ENCODE peak calls at places on chromosome 1, in nine cellular contexts. X is foreskin keratinocyte, P is ovary, K is left ventricle myocardium inferior, M is right lobe of liver, E is pancreas, I is mesendoderm, F is PC-9, H is epithelial cell of prostate. V is an unnamed sample.

GRCh38 chr1:53710584-53710983 is 28.4 kb downstream of the GLIS1 start:
- DNase-seq in X (no peak), P (no peak), K (no peak), M (no peak), E (no peak), I (no peak), F (no peak), H (no peak), V (no peak)

GRCh38 chr1:81073580-81073979 is 727.2 kb upstream of the ADGRL2 start:
- DNase-seq in X (no peak), P (no peak), K (no peak), M (no peak), E (no peak), I (no peak), F (no peak), H (no peak), V (no peak)

GRCh38 chr1:153509729-153510354 is 25.9 kb downstream of the S100A6 start:
- DNase-seq in X (no peak), P (no peak), K (no peak), M (no peak), E (no peak), I (no peak), F (no peak), H (no peak), V (no peak)

GRCh38 chr1:219567341-219567947 is 45.5 kb downstream of the ZC3H11B start:
- DNase-seq in X (no peak), P (no peak), K (no peak), M (no peak), E (no peak), I (peak), F (no peak), H (no peak), V (no peak)

GRCh38 chr1:94667716-94668282 is 126.2 kb upstream of the F3 start:
- DNase-seq in X (no peak), P (no peak), K (no peak), M (no peak), E (no peak), I (no peak), F (no peak), H (no peak), V (no peak)

GRCh38 chr1:51843948-51844347 is 34.6 kb downstream of the NRDC start:
- DNase-seq in X (no peak), P (no peak), K (no peak), M (no peak), E (no peak), I (peak), F (no peak), H (no peak), V (no peak)

GRCh38 chr1:95139039-95139438 is 21.9 kb downstream of the TLCD4 start:
- DNase-seq in X (no peak), P (no peak), K (no peak), M (no peak), E (no peak), I (no peak), F (no peak), H (peak), V (no peak)

GRCh38 chr1:70140894-70141293 is 64.5 kb downstream of the LRRC40 start:
- DNase-seq in X (no peak), P (no peak), K (no peak), M (no peak), E (no peak), I (peak), F (no peak), H (no peak), V (no peak)

GRCh38 chr1:187958207-187958606 is 1129.5 kb downstream of the PLA2G4A start:
- DNase-seq in X (no peak), P (no peak), K (no peak), M (no peak), E (no peak), I (no peak), F (no peak), H (no peak), V (no peak)

GRCh38 chr1:34985063-34985770 is at the start of gene TMEM35B:
- DNase-seq in X (no peak), P (peak), K (peak), M (peak), E (peak), I (peak), F (no peak), H (no peak), V (peak)

GRCh38 chr1:20724364-20725188 is 6.8 kb upstream of the KIF17 start:
- DNase-seq in X (no peak), P (peak), K (peak), M (peak), E (no peak), I (no peak), F (no peak), H (no peak), V (no peak)

GRCh38 chr1:98920441-98921110 is 84.1 kb downstream of the PLPPR5 start:
- DNase-seq in X (peak), P (no peak), K (no peak), M (no peak), E (no peak), I (no peak), F (peak), H (peak), V (no peak)

GRCh38 chr1:230550428-230550827 is 91.9 kb upstream of the COG2 start:
- DNase-seq in X (peak), P (no peak), K (no peak), M (no peak), E (no peak), I (no peak), F (no peak), H (peak), V (no peak)

GRCh38 chr1:153525088-153525713 is 10.6 kb downstream of the S100A6 start:
- DNase-seq in X (no peak), P (peak), K (no peak), M (no peak), E (no peak), I (no peak), F (no peak), H (no peak), V (no peak)

GRCh38 chr1:241611063-241611462 is 29.1 kb downstream of the CHML start:
- DNase-seq in X (no peak), P (no peak), K (no peak), M (no peak), E (no peak), I (peak), F (peak), H (peak), V (no peak)

GRCh38 chr1:38680801-38681510 is 178.6 kb downstream of the RRAGC start:
- DNase-seq in X (no peak), P (no peak), K (no peak), M (no peak), E (no peak), I (peak), F (no peak), H (no peak), V (no peak)

GRCh38 chr1:36766481-36766880 is 267.8 kb downstream of the GRIK3 start:
- DNase-seq in X (no peak), P (no peak), K (no peak), M (no peak), E (no peak), I (no peak), F (no peak), H (no peak), V (no peak)

GRCh38 chr1:230292739-230293720 is 133.1 kb downstream of the PGBD5 start:
- DNase-seq in X (no peak), P (no peak), K (no peak), M (no peak), E (no peak), I (no peak), F (no peak), H (no peak), V (no peak)

GRCh38 chr1:10717296-10718082 is 79.0 kb downstream of the CASZ1 start:
- DNase-seq in X (no peak), P (no peak), K (peak), M (no peak), E (no peak), I (no peak), F (no peak), H (no peak), V (peak)

DNA sequence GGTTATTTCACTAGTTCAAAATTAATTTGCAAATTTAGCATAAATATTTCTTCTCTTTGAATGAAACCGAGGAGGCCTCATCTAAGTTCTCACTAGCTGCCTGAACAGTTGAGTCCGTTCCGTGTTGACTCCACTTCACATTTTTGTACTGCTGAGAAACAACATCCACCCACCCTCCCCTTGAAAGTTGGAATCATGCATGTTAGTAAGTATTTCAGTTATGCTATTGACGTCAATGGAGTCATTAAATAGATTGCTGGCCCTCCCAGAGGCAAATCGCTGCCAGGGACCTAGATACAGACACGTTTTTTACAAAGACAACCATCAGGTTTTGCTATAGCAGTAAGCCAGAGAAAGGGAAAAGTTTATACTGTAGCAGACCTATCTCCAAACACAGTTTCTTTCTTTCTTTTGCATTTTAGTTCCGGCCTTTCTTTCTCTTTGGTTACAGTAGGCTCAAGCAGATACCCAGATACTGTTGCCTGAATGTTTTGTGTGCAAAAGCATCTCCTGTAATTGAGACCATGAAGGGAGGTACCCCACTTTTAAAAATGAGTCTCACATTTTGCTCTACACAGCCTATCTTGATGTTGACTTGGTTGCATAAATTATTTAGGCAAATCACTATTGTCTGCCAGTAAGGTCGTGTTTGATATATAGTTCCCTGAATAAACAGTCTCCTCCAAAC is 262.6 kb upstream of the SGIP1 start:
- DNase-seq in X (peak), P (peak), K (peak), M (peak), E (no peak), I (peak), F (no peak), H (peak), V (peak)
- H3K27ac ChIP-seq in X (peak), P (no peak), K (peak), M (peak), E (peak), I (no peak), F (no peak), H (peak), V (peak)

DNA sequence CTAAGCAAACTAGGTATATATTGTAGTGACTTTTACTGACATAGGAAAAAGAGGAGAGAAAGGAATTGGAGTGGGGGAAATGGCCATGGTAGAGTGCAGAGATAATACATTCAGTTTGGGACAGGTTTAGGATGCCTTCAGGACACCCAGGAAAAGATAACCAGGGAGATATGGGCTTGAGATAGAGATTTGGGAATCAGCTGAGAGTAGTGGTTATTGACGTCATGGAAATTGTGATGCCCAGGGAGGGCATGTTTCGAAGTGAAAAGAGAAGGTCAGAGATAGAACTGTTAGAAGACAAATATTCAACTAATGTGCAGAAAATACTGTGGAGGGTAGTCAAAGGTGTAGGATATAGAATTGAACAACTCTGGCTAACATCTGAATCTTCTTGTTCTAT is 40.6 kb downstream of the CAMSAP2 start:
- DNase-seq in X (no peak), P (no peak), K (no peak), M (no peak), E (no peak), I (peak), F (no peak), H (no peak), V (no peak)
- H3K27ac ChIP-seq in X (no peak), P (no peak), K (peak), M (no peak), E (no peak), I (no peak), F (no peak), H (no peak), V (peak)

GRCh38 chr1:30323352-30323751 is 400.0 kb downstream of the MATN1 start:
- DNase-seq in X (no peak), P (no peak), K (no peak), M (no peak), E (no peak), I (no peak), F (no peak), H (no peak), V (no peak)

GRCh38 chr1:30325085-30325935 is 398.1 kb downstream of the MATN1 start:
- DNase-seq in X (no peak), P (no peak), K (no peak), M (no peak), E (no peak), I (no peak), F (no peak), H (no peak), V (no peak)

GRCh38 chr1:30325999-30326398 is 397.4 kb downstream of the MATN1 start:
- DNase-seq in X (no peak), P (no peak), K (no peak), M (no peak), E (no peak), I (no peak), F (no peak), H (no peak), V (no peak)

GRCh38 chr1:30323841-30324240 is 399.5 kb downstream of the MATN1 start:
- DNase-seq in X (no peak), P (no peak), K (no peak), M (no peak), E (no peak), I (no peak), F (no peak), H (no peak), V (no peak)

DNA sequence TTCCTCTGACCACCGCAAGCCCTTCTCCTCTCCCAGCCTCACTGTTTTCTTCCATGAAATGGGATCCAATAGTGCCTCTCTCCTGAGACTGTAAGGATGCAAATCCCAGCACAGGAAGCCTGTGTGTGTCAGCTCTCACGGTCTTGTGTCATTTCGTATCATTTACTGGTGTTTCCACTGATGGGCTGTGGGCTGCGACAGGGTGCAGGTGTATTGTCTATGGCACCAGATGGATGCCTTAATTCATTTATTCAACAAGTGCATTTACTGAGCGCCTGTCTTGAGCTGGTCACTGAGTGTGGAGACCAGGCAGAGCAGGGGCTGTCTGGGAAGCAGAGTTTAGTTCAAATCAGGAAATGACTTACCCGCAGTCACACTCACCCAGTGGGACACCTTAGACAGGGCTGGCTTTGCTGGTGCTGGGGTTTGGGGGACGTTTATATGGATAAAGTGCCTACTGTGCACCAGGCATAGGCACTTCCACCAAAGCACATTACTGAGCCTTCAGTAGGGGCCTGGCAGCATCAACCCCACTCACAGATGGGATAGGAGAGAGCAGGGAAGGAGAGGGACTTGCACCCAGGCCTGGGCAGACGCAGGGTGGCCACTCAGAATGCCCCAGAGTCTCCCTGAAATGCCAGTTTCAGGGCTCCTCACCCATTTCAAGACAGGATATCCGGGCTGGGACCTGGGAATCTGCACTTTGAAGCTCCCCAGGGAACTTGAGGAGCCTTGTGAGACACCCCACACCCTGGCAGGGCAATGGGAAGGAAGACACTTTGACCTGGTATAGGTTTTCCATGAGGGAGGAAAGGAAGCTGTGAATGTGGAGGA is 398.9 kb downstream of the MATN1 start:
- DNase-seq in X (no peak), P (no peak), K (no peak), M (no peak), E (no peak), I (no peak), F (no peak), H (no peak), V (no peak)
- H3K27ac ChIP-seq in X (no peak), P (no peak), K (no peak), M (no peak), E (no peak), I (no peak), F (no peak), H (no peak), V (no peak)

GRCh38 chr1:192553741-192554140 is 21.8 kb upstream of the RGS1 start:
- DNase-seq in X (no peak), P (no peak), K (no peak), M (no peak), E (no peak), I (no peak), F (no peak), H (no peak), V (no peak)

GRCh38 chr1:192557841-192558595 is 17.6 kb upstream of the RGS1 start:
- DNase-seq in X (no peak), P (no peak), K (no peak), M (no peak), E (no peak), I (no peak), F (no peak), H (no peak), V (no peak)

GRCh38 chr1:192554904-192555303 is 20.7 kb upstream of the RGS1 start:
- DNase-seq in X (no peak), P (no peak), K (no peak), M (no peak), E (no peak), I (no peak), F (no peak), H (no peak), V (no peak)

GRCh38 chr1:192552619-192553225 is 22.9 kb upstream of the RGS1 start:
- DNase-seq in X (no peak), P (no peak), K (no peak), M (no peak), E (no peak), I (no peak), F (no peak), H (no peak), V (no peak)

DNA sequence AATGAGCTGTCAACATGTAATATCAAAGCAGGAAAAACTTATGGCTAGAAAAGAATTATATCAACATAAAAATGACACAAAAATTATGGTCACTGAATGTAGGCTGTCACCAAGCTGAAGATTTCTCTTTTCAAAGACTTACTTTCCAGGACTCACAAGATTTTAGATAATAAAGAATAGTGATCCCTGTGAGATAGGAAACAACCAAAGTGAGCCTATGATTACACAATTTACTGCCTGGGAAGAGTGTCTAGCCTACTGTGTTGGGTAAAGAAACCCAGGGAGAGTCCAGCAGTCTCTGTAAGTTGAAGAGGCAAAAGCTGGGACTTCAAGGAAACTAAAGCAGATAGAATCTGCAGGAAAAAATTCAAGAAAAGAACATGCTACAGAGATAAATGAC is 20.2 kb upstream of the RGS1 start:
- DNase-seq in X (no peak), P (no peak), K (no peak), M (no peak), E (no peak), I (no peak), F (no peak), H (no peak), V (no peak)
- H3K27ac ChIP-seq in X (no peak), P (no peak), K (no peak), M (no peak), E (no peak), I (no peak), F (no peak), H (no peak), V (no peak)

GRCh38 chr1:25640646-25641328 is 24.2 kb downstream of the MAN1C1 start:
- DNase-seq in X (no peak), P (no peak), K (no peak), M (no peak), E (no peak), I (no peak), F (no peak), H (no peak), V (no peak)
- H3K27ac ChIP-seq in X (no peak), P (no peak), K (peak), M (no peak), E (no peak), I (no peak), F (no peak), H (no peak), V (peak)